ENCODE peak calls at places on chromosome 4, in five cellular contexts. One of them, this sample, is unnamed. For H3K36me3, the result is how much of the 10 kb centered on the place peaks cover.

GRCh38 chr4:16250665-16251365 is 24.5 kb upstream of the TAPT1 start:
- DNase-seq in CD4-positive, CD25-positive, alpha-beta regulatory T cell: no peak
- DNase-seq in psoas muscle: no peak
- DNase-seq in Peyer's patch: no peak
- DNase-seq in transverse colon: no peak
- DNase-seq in this sample: no peak

GRCh38 chr4:176413171-176413570 is 93.4 kb downstream of the SPCS3 start:
- DNase-seq in CD4-positive, CD25-positive, alpha-beta regulatory T cell: no peak
- DNase-seq in psoas muscle: no peak
- DNase-seq in Peyer's patch: no peak
- DNase-seq in transverse colon: no peak
- DNase-seq in this sample: no peak

GRCh38 chr4:7864685-7865084 is 75.0 kb downstream of the AFAP1 start:
- DNase-seq in CD4-positive, CD25-positive, alpha-beta regulatory T cell: no peak
- DNase-seq in psoas muscle: no peak
- DNase-seq in Peyer's patch: no peak
- DNase-seq in transverse colon: no peak
- DNase-seq in this sample: no peak

GRCh38 chr4:140133576-140133975 is 20.4 kb downstream of the MAML3 start:
- DNase-seq in CD4-positive, CD25-positive, alpha-beta regulatory T cell: no peak
- DNase-seq in psoas muscle: no peak
- DNase-seq in Peyer's patch: no peak
- DNase-seq in transverse colon: no peak
- DNase-seq in this sample: no peak

GRCh38 chr4:129641179-129641578 is 545.2 kb downstream of the C4orf33 start:
- DNase-seq in CD4-positive, CD25-positive, alpha-beta regulatory T cell: peak
- DNase-seq in psoas muscle: peak
- DNase-seq in Peyer's patch: peak
- DNase-seq in transverse colon: peak
- DNase-seq in this sample: no peak

GRCh38 chr4:27245216-27245615 is 384.6 kb downstream of the STIM2 start:
- DNase-seq in CD4-positive, CD25-positive, alpha-beta regulatory T cell: no peak
- DNase-seq in psoas muscle: no peak
- DNase-seq in Peyer's patch: no peak
- DNase-seq in transverse colon: no peak
- DNase-seq in this sample: no peak

GRCh38 chr4:87521757-87522374 is 7.3 kb downstream of the SPARCL1 start:
- DNase-seq in CD4-positive, CD25-positive, alpha-beta regulatory T cell: no peak
- DNase-seq in psoas muscle: no peak
- DNase-seq in Peyer's patch: no peak
- DNase-seq in transverse colon: no peak
- DNase-seq in this sample: no peak

GRCh38 chr4:155759372-155760252 is 791 bp downstream of the GUCY1B1 start:
- DNase-seq in CD4-positive, CD25-positive, alpha-beta regulatory T cell: no peak
- DNase-seq in psoas muscle: peak
- DNase-seq in Peyer's patch: peak
- DNase-seq in transverse colon: peak
- DNase-seq in this sample: no peak

GRCh38 chr4:7824218-7824617 is 115.4 kb downstream of the AFAP1 start:
- DNase-seq in CD4-positive, CD25-positive, alpha-beta regulatory T cell: no peak
- DNase-seq in psoas muscle: no peak
- DNase-seq in Peyer's patch: no peak
- DNase-seq in transverse colon: no peak
- DNase-seq in this sample: no peak

GRCh38 chr4:88659890-88660208 is 37.8 kb downstream of the NAP1L5 start:
- DNase-seq in CD4-positive, CD25-positive, alpha-beta regulatory T cell: no peak
- DNase-seq in psoas muscle: no peak
- DNase-seq in Peyer's patch: no peak
- DNase-seq in transverse colon: no peak
- DNase-seq in this sample: no peak

GRCh38 chr4:77599378-77599777 is 6.2 kb upstream of the CXCL13 start:
- DNase-seq in CD4-positive, CD25-positive, alpha-beta regulatory T cell: no peak
- DNase-seq in psoas muscle: no peak
- DNase-seq in Peyer's patch: peak
- DNase-seq in transverse colon: no peak
- DNase-seq in this sample: no peak

GRCh38 chr4:164204434-164204833 is 549.5 kb upstream of the SMIM31 start:
- DNase-seq in CD4-positive, CD25-positive, alpha-beta regulatory T cell: no peak
- DNase-seq in psoas muscle: no peak
- DNase-seq in Peyer's patch: no peak
- DNase-seq in transverse colon: no peak
- DNase-seq in this sample: no peak

GRCh38 chr4:87502580-87503238 is 26.5 kb downstream of the SPARCL1 start:
- DNase-seq in CD4-positive, CD25-positive, alpha-beta regulatory T cell: no peak
- DNase-seq in psoas muscle: no peak
- DNase-seq in Peyer's patch: no peak
- DNase-seq in transverse colon: no peak
- DNase-seq in this sample: no peak

GRCh38 chr4:187380181-187380581 is 615.4 kb upstream of the ZFP42 start:
- DNase-seq in CD4-positive, CD25-positive, alpha-beta regulatory T cell: no peak
- DNase-seq in psoas muscle: no peak
- DNase-seq in Peyer's patch: peak
- DNase-seq in transverse colon: peak
- DNase-seq in this sample: no peak

GRCh38 chr4:148441624-148441985 is 609 bp downstream of the NR3C2 start:
- DNase-seq in CD4-positive, CD25-positive, alpha-beta regulatory T cell: no peak
- DNase-seq in psoas muscle: no peak
- DNase-seq in Peyer's patch: no peak
- DNase-seq in transverse colon: no peak
- DNase-seq in this sample: no peak

GRCh38 chr4:86895692-86896488 is 3.7 kb upstream of the C4orf36 start:
- DNase-seq in CD4-positive, CD25-positive, alpha-beta regulatory T cell: peak
- DNase-seq in psoas muscle: no peak
- DNase-seq in Peyer's patch: no peak
- DNase-seq in transverse colon: no peak
- DNase-seq in this sample: no peak

GRCh38 chr4:53431052-53431451 is 53.6 kb downstream of the FIP1L1 start:
- DNase-seq in CD4-positive, CD25-positive, alpha-beta regulatory T cell: peak
- DNase-seq in psoas muscle: no peak
- DNase-seq in Peyer's patch: no peak
- DNase-seq in transverse colon: no peak
- DNase-seq in this sample: no peak
- H3K36me3 ChIP-seq in CD4-positive, CD25-positive, alpha-beta regulatory T cell: half or more
- H3K36me3 ChIP-seq in psoas muscle: half or more
- H3K36me3 ChIP-seq in Peyer's patch: under half
- H3K36me3 ChIP-seq in transverse colon: under half
- H3K36me3 ChIP-seq in this sample: under half

DNA sequence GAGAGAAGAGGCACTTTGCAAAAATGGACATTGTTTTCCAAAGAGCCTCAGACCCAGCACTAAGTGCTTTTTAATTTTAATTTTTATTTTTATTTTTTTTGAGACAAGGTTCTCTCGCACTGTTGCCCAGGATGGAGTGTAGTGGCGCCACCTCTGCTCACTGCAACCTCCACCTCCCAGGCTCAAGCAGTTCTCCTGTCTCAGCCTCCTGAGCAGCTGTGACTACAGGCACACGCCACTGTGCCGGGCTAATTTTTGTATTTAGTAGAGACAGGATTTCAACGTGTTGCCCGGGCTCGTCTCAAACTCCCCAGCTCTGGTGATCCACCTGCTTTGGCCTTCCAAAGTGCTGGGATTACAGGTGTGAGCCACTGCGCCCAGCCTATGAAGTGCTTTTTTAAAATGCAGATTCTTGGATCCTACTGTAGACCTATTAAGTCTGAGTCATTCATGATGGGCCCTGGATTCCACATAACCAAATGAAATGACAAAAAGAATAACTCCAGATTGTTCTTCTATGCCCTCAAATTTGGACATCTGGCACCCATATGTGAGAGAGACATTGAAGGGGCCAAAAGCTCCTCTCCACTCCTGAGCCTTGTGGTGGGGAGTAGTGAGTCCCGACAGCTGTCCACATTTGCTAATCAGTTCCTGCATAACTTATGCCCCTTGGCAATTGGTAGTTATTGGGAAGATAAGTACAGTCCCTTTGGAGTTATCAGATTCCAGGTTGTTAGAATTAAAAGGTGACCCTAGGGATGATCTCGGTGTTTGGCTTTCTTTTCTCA is 3.6 kb downstream of the NOCT start:
- DNase-seq in CD4-positive, CD25-positive, alpha-beta regulatory T cell: no peak
- DNase-seq in psoas muscle: no peak
- DNase-seq in Peyer's patch: no peak
- DNase-seq in transverse colon: no peak
- DNase-seq in this sample: no peak
- H3K36me3 ChIP-seq in CD4-positive, CD25-positive, alpha-beta regulatory T cell: under half
- H3K36me3 ChIP-seq in psoas muscle: under half
- H3K36me3 ChIP-seq in Peyer's patch: under half
- H3K36me3 ChIP-seq in transverse colon: under half
- H3K36me3 ChIP-seq in this sample: under half

GRCh38 chr4:9969526-9970398 is 51.5 kb downstream of the SLC2A9 start:
- DNase-seq in CD4-positive, CD25-positive, alpha-beta regulatory T cell: no peak
- DNase-seq in psoas muscle: no peak
- DNase-seq in Peyer's patch: no peak
- DNase-seq in transverse colon: no peak
- DNase-seq in this sample: no peak

GRCh38 chr4:9971711-9972110 is 49.6 kb downstream of the SLC2A9 start:
- DNase-seq in CD4-positive, CD25-positive, alpha-beta regulatory T cell: no peak
- DNase-seq in psoas muscle: no peak
- DNase-seq in Peyer's patch: no peak
- DNase-seq in transverse colon: no peak
- DNase-seq in this sample: no peak

GRCh38 chr4:9968472-9968871 is 52.8 kb downstream of the SLC2A9 start:
- DNase-seq in CD4-positive, CD25-positive, alpha-beta regulatory T cell: no peak
- DNase-seq in psoas muscle: no peak
- DNase-seq in Peyer's patch: no peak
- DNase-seq in transverse colon: no peak
- DNase-seq in this sample: no peak

GRCh38 chr4:9964884-9965283 is 56.4 kb downstream of the SLC2A9 start:
- DNase-seq in CD4-positive, CD25-positive, alpha-beta regulatory T cell: no peak
- DNase-seq in psoas muscle: no peak
- DNase-seq in Peyer's patch: no peak
- DNase-seq in transverse colon: no peak
- DNase-seq in this sample: no peak

GRCh38 chr4:9970399-9971011 is 50.8 kb downstream of the SLC2A9 start:
- DNase-seq in CD4-positive, CD25-positive, alpha-beta regulatory T cell: no peak
- DNase-seq in psoas muscle: no peak
- DNase-seq in Peyer's patch: peak
- DNase-seq in transverse colon: peak
- DNase-seq in this sample: no peak
- H3K36me3 ChIP-seq in CD4-positive, CD25-positive, alpha-beta regulatory T cell: under half
- H3K36me3 ChIP-seq in psoas muscle: under half
- H3K36me3 ChIP-seq in Peyer's patch: under half
- H3K36me3 ChIP-seq in transverse colon: under half
- H3K36me3 ChIP-seq in this sample: under half

GRCh38 chr4:3218824-3219760 is 29.9 kb upstream of the MSANTD1 start:
- DNase-seq in CD4-positive, CD25-positive, alpha-beta regulatory T cell: no peak
- DNase-seq in psoas muscle: peak
- DNase-seq in Peyer's patch: no peak
- DNase-seq in transverse colon: no peak
- DNase-seq in this sample: no peak

GRCh38 chr4:3215733-3216132 is 33.2 kb upstream of the MSANTD1 start:
- DNase-seq in CD4-positive, CD25-positive, alpha-beta regulatory T cell: no peak
- DNase-seq in psoas muscle: no peak
- DNase-seq in Peyer's patch: peak
- DNase-seq in transverse colon: no peak
- DNase-seq in this sample: no peak

GRCh38 chr4:3217266-3217665 is 31.7 kb upstream of the MSANTD1 start:
- DNase-seq in CD4-positive, CD25-positive, alpha-beta regulatory T cell: no peak
- DNase-seq in psoas muscle: no peak
- DNase-seq in Peyer's patch: no peak
- DNase-seq in transverse colon: no peak
- DNase-seq in this sample: no peak

GRCh38 chr4:3219761-3220481 is 29.0 kb upstream of the MSANTD1 start:
- DNase-seq in CD4-positive, CD25-positive, alpha-beta regulatory T cell: no peak
- DNase-seq in psoas muscle: peak
- DNase-seq in Peyer's patch: no peak
- DNase-seq in transverse colon: no peak
- DNase-seq in this sample: no peak

DNA sequence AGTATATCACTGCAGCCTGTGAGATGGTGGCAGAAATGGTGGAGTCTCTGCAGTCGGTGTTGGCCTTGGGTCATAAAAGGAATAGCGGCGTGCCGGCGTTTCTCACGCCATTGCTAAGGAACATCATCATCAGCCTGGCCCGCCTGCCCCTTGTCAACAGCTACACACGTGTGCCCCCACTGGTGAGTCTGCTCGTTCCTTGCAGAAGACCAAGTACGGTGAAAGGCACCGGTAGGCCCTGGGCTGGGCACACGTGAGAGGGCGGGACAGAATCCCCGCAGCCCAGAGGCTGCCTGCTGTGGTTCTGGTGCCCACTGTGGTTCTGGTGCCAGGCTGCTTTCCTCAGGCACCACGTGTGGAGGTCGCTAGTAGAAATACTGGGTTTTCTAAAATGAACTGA is 31.2 kb upstream of the MSANTD1 start:
- DNase-seq in CD4-positive, CD25-positive, alpha-beta regulatory T cell: no peak
- DNase-seq in psoas muscle: no peak
- DNase-seq in Peyer's patch: no peak
- DNase-seq in transverse colon: no peak
- DNase-seq in this sample: no peak
- H3K36me3 ChIP-seq in CD4-positive, CD25-positive, alpha-beta regulatory T cell: half or more
- H3K36me3 ChIP-seq in psoas muscle: half or more
- H3K36me3 ChIP-seq in Peyer's patch: under half
- H3K36me3 ChIP-seq in transverse colon: half or more
- H3K36me3 ChIP-seq in this sample: half or more

DNA sequence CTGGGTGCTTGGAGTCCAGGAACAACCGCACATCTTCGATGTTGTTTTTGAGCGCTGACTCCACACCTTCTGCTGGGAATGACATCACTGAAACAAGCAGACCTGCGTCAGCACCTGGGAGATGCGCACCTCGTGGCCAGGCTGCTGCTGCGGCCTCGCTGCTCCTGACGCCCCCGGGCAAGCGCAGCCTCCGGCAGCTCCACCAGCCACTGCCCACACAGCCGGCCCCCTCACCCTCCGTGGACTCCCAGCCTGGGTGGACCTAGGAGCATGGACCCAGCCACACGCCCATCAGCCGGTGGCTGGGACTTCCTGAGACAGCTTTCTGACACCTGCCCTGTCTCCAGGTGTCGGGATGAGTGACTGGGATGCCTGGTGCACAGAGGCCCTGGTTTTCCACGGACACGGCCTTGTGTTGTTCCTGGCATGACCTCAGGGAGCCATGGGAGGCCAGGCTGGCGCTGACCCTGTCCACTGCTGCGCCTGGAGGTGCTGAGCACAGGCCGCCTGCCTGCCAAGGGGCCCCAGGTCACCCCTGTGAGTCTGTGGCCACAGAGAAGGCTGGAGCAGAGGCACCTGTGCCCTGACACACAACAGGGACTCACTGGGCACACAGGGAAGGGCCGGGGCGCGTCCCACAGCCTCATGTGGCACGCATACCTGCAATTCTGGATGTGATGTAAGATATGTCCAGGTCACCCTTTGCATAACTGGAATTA is 48.6 kb downstream of the GAK start:
- DNase-seq in CD4-positive, CD25-positive, alpha-beta regulatory T cell: no peak
- DNase-seq in psoas muscle: no peak
- DNase-seq in Peyer's patch: no peak
- DNase-seq in transverse colon: no peak
- DNase-seq in this sample: no peak
- H3K36me3 ChIP-seq in CD4-positive, CD25-positive, alpha-beta regulatory T cell: under half
- H3K36me3 ChIP-seq in psoas muscle: half or more
- H3K36me3 ChIP-seq in Peyer's patch: under half
- H3K36me3 ChIP-seq in transverse colon: under half
- H3K36me3 ChIP-seq in this sample: under half

This sample was measured in effector memory CD4-positive, alpha-beta T cell.